ENCODE peak calls at places on chromosome 13, in seven cellular contexts. One of them, this sample, is unnamed. For H3K36me3, the result is how much of the 10 kb centered on the place peaks cover.

GRCh38 chr13:21522130-21522529 is 63.0 kb upstream of the ZDHHC20 start:
- DNase-seq in CD8-positive, alpha-beta T cell: no peak
- DNase-seq in thoracic aorta: no peak
- DNase-seq in fibroblast of lung: no peak
- DNase-seq in GM12878: no peak
- DNase-seq in hepatocyte: no peak
- DNase-seq in A673: no peak
- DNase-seq in this sample: no peak

GRCh38 chr13:32720026-32720425 is 133.8 kb downstream of the PDS5B start:
- DNase-seq in CD8-positive, alpha-beta T cell: no peak
- DNase-seq in thoracic aorta: no peak
- DNase-seq in fibroblast of lung: no peak
- DNase-seq in GM12878: no peak
- DNase-seq in hepatocyte: no peak
- DNase-seq in A673: peak
- DNase-seq in this sample: peak

GRCh38 chr13:32897296-32897695 is 118.9 kb upstream of the KL start:
- DNase-seq in CD8-positive, alpha-beta T cell: no peak
- DNase-seq in thoracic aorta: no peak
- DNase-seq in fibroblast of lung: peak
- DNase-seq in GM12878: no peak
- DNase-seq in hepatocyte: no peak
- DNase-seq in A673: no peak
- DNase-seq in this sample: no peak

GRCh38 chr13:78603240-78603947 is at the start of gene POU4F1:
- DNase-seq in CD8-positive, alpha-beta T cell: peak
- DNase-seq in thoracic aorta: no peak
- DNase-seq in fibroblast of lung: peak
- DNase-seq in GM12878: peak
- DNase-seq in hepatocyte: peak
- DNase-seq in A673: peak
- DNase-seq in this sample: peak

GRCh38 chr13:20501139-20501538 is 24.5 kb downstream of the CRYL1 start:
- DNase-seq in CD8-positive, alpha-beta T cell: no peak
- DNase-seq in thoracic aorta: no peak
- DNase-seq in fibroblast of lung: no peak
- DNase-seq in GM12878: no peak
- DNase-seq in hepatocyte: no peak
- DNase-seq in A673: no peak
- DNase-seq in this sample: no peak

GRCh38 chr13:70249332-70250064 is 141.2 kb upstream of the KLHL1 start:
- DNase-seq in CD8-positive, alpha-beta T cell: no peak
- DNase-seq in thoracic aorta: no peak
- DNase-seq in fibroblast of lung: peak
- DNase-seq in GM12878: no peak
- DNase-seq in hepatocyte: peak
- DNase-seq in A673: no peak
- DNase-seq in this sample: peak

GRCh38 chr13:52945348-52945747 is 83.3 kb upstream of the OLFM4 start:
- DNase-seq in CD8-positive, alpha-beta T cell: no peak
- DNase-seq in thoracic aorta: no peak
- DNase-seq in fibroblast of lung: no peak
- DNase-seq in GM12878: no peak
- DNase-seq in hepatocyte: no peak
- DNase-seq in A673: no peak
- DNase-seq in this sample: no peak

GRCh38 chr13:50357586-50358118 is 342.4 kb downstream of the KCNRG start:
- DNase-seq in CD8-positive, alpha-beta T cell: no peak
- DNase-seq in thoracic aorta: no peak
- DNase-seq in fibroblast of lung: peak
- DNase-seq in GM12878: no peak
- DNase-seq in hepatocyte: peak
- DNase-seq in A673: no peak
- DNase-seq in this sample: peak

GRCh38 chr13:20193142-20193923 is 595 bp upstream of the GJB2 start:
- DNase-seq in CD8-positive, alpha-beta T cell: no peak
- DNase-seq in thoracic aorta: no peak
- DNase-seq in fibroblast of lung: no peak
- DNase-seq in GM12878: no peak
- DNase-seq in hepatocyte: no peak
- DNase-seq in A673: peak
- DNase-seq in this sample: no peak

GRCh38 chr13:109665781-109666249 is 120.6 kb downstream of the IRS2 start:
- DNase-seq in CD8-positive, alpha-beta T cell: no peak
- DNase-seq in thoracic aorta: no peak
- DNase-seq in fibroblast of lung: no peak
- DNase-seq in GM12878: no peak
- DNase-seq in hepatocyte: no peak
- DNase-seq in A673: no peak
- DNase-seq in this sample: no peak

GRCh38 chr13:97359181-97360057 is 74.5 kb upstream of the RAP2A start:
- DNase-seq in CD8-positive, alpha-beta T cell: peak
- DNase-seq in thoracic aorta: no peak
- DNase-seq in fibroblast of lung: peak
- DNase-seq in GM12878: no peak
- DNase-seq in hepatocyte: peak
- DNase-seq in A673: peak
- DNase-seq in this sample: peak

GRCh38 chr13:35714588-35714987 is 238.1 kb upstream of the MAB21L1 start:
- DNase-seq in CD8-positive, alpha-beta T cell: no peak
- DNase-seq in thoracic aorta: no peak
- DNase-seq in fibroblast of lung: no peak
- DNase-seq in GM12878: no peak
- DNase-seq in hepatocyte: no peak
- DNase-seq in A673: no peak
- DNase-seq in this sample: no peak

GRCh38 chr13:50081106-50081898 is 66.1 kb downstream of the KCNRG start:
- DNase-seq in CD8-positive, alpha-beta T cell: peak
- DNase-seq in thoracic aorta: no peak
- DNase-seq in fibroblast of lung: no peak
- DNase-seq in GM12878: no peak
- DNase-seq in hepatocyte: peak
- DNase-seq in A673: peak
- DNase-seq in this sample: peak

GRCh38 chr13:41310963-41311606 is at the start of gene NAA16:
- DNase-seq in CD8-positive, alpha-beta T cell: peak
- DNase-seq in thoracic aorta: peak
- DNase-seq in fibroblast of lung: peak
- DNase-seq in GM12878: peak
- DNase-seq in hepatocyte: peak
- DNase-seq in A673: peak
- DNase-seq in this sample: peak

GRCh38 chr13:29908411-29908810 is 58.0 kb upstream of the UBL3 start:
- DNase-seq in CD8-positive, alpha-beta T cell: no peak
- DNase-seq in thoracic aorta: no peak
- DNase-seq in fibroblast of lung: peak
- DNase-seq in GM12878: no peak
- DNase-seq in hepatocyte: no peak
- DNase-seq in A673: no peak
- DNase-seq in this sample: peak

GRCh38 chr13:51330741-51331140 is 8.8 kb upstream of the SERPINE3 start:
- DNase-seq in CD8-positive, alpha-beta T cell: no peak
- DNase-seq in thoracic aorta: no peak
- DNase-seq in fibroblast of lung: peak
- DNase-seq in GM12878: peak
- DNase-seq in hepatocyte: no peak
- DNase-seq in A673: no peak
- DNase-seq in this sample: no peak

GRCh38 chr13:32938907-32939306 is 77.3 kb upstream of the KL start:
- DNase-seq in CD8-positive, alpha-beta T cell: no peak
- DNase-seq in thoracic aorta: no peak
- DNase-seq in fibroblast of lung: peak
- DNase-seq in GM12878: no peak
- DNase-seq in hepatocyte: no peak
- DNase-seq in A673: peak
- DNase-seq in this sample: peak

GRCh38 chr13:30847697-30848307 is 58.3 kb upstream of the MEDAG start:
- DNase-seq in CD8-positive, alpha-beta T cell: no peak
- DNase-seq in thoracic aorta: peak
- DNase-seq in fibroblast of lung: peak
- DNase-seq in GM12878: peak
- DNase-seq in hepatocyte: peak
- DNase-seq in A673: peak
- DNase-seq in this sample: no peak

GRCh38 chr13:47991859-47992258 is 9.2 kb downstream of the SUCLA2 start:
- DNase-seq in CD8-positive, alpha-beta T cell: no peak
- DNase-seq in thoracic aorta: no peak
- DNase-seq in fibroblast of lung: no peak
- DNase-seq in GM12878: no peak
- DNase-seq in hepatocyte: no peak
- DNase-seq in A673: no peak
- DNase-seq in this sample: no peak

GRCh38 chr13:30848332-30849027 is 57.6 kb upstream of the MEDAG start:
- DNase-seq in CD8-positive, alpha-beta T cell: no peak
- DNase-seq in thoracic aorta: no peak
- DNase-seq in fibroblast of lung: no peak
- DNase-seq in GM12878: no peak
- DNase-seq in hepatocyte: no peak
- DNase-seq in A673: no peak
- DNase-seq in this sample: no peak

GRCh38 chr13:50610238-50610637 is 233.3 kb downstream of the DLEU7 start:
- DNase-seq in CD8-positive, alpha-beta T cell: no peak
- DNase-seq in thoracic aorta: no peak
- DNase-seq in fibroblast of lung: no peak
- DNase-seq in GM12878: no peak
- DNase-seq in hepatocyte: no peak
- DNase-seq in A673: no peak
- DNase-seq in this sample: no peak

DNA sequence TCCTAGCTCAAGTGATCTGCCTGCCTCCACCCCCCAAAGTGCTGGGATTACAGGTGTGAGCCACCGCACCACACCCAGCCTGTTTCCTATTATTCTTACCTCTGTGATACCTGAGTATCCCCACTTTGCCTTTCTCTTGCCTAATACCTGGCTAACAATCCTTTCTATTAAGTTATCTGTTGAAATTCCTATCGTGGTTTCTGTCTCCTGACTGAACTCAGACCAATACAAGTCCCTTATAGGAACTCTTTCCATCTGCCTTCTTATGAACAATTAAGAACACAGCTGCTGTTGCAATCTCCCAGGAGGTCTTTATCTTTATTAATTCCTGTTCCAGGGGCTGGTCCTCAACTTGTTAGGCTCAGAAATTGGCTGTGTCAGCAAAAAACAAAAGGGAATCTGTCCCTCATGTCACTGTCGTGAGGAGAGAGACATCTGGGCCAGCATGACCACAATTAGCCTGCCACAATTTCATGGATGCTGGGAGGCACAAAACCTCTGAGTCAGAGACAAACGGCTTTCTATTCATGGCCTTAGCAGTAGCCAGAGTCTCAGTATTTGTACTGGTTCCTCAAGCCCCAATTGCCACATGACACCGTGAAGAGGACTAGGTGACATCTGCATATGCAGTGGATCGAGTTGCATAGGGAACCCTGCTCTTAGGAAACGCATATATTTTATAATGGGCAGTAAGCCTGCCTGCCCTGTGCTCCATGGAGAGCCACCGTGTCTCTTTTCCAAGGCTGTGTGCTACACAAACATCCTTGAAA is 58.2 kb downstream of the NUFIP1 start:
- DNase-seq in CD8-positive, alpha-beta T cell: no peak
- DNase-seq in thoracic aorta: no peak
- DNase-seq in fibroblast of lung: peak
- DNase-seq in GM12878: no peak
- DNase-seq in hepatocyte: no peak
- DNase-seq in A673: peak
- DNase-seq in this sample: peak
- H3K27ac ChIP-seq in CD8-positive, alpha-beta T cell: no peak
- H3K27ac ChIP-seq in thoracic aorta: peak
- H3K27ac ChIP-seq in fibroblast of lung: no peak
- H3K27ac ChIP-seq in GM12878: no peak
- H3K27ac ChIP-seq in hepatocyte: no peak
- H3K27ac ChIP-seq in A673: no peak
- H3K27ac ChIP-seq in this sample: no peak

DNA sequence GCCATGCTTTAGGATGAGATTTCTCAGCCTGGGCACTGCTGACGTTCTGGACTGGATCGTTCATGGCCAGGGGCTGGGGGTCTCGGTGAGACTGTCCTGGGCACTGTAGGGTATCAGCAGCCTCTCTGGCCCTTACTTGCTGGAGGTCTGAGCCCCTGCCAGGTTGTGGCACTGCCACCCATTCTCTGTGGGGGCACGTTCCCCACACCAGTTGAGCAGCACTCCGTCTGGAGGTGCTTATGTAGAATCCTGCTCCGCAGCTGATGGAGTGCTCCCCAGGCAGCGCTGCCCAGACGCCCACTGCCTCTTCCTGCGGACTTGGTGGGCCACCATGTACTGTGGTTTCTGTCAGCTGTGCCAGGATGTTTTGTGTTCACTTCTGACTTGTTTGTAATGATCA is 41.2 kb upstream of the TEX29 start:
- DNase-seq in CD8-positive, alpha-beta T cell: no peak
- DNase-seq in thoracic aorta: no peak
- DNase-seq in fibroblast of lung: no peak
- DNase-seq in GM12878: no peak
- DNase-seq in hepatocyte: no peak
- DNase-seq in A673: no peak
- DNase-seq in this sample: no peak
- H3K36me3 ChIP-seq in CD8-positive, alpha-beta T cell: half or more
- H3K36me3 ChIP-seq in thoracic aorta: under half
- H3K36me3 ChIP-seq in fibroblast of lung: under half
- H3K36me3 ChIP-seq in GM12878: under half
- H3K36me3 ChIP-seq in hepatocyte: under half
- H3K36me3 ChIP-seq in A673: under half
- H3K36me3 ChIP-seq in this sample: under half

GRCh38 chr13:59176775-59177174 is 987.0 kb downstream of the DIAPH3 start:
- DNase-seq in CD8-positive, alpha-beta T cell: no peak
- DNase-seq in thoracic aorta: no peak
- DNase-seq in fibroblast of lung: no peak
- DNase-seq in GM12878: no peak
- DNase-seq in hepatocyte: no peak
- DNase-seq in A673: peak
- DNase-seq in this sample: no peak
- TF ChIP-seq CTCF in CD8-positive, alpha-beta T cell: no peak
- TF ChIP-seq CTCF in thoracic aorta: no peak
- TF ChIP-seq CTCF in fibroblast of lung: no peak
- TF ChIP-seq CTCF in GM12878: peak
- TF ChIP-seq CTCF in hepatocyte: no peak
- TF ChIP-seq CTCF in A673: peak
- TF ChIP-seq CTCF in this sample: no peak

DNA sequence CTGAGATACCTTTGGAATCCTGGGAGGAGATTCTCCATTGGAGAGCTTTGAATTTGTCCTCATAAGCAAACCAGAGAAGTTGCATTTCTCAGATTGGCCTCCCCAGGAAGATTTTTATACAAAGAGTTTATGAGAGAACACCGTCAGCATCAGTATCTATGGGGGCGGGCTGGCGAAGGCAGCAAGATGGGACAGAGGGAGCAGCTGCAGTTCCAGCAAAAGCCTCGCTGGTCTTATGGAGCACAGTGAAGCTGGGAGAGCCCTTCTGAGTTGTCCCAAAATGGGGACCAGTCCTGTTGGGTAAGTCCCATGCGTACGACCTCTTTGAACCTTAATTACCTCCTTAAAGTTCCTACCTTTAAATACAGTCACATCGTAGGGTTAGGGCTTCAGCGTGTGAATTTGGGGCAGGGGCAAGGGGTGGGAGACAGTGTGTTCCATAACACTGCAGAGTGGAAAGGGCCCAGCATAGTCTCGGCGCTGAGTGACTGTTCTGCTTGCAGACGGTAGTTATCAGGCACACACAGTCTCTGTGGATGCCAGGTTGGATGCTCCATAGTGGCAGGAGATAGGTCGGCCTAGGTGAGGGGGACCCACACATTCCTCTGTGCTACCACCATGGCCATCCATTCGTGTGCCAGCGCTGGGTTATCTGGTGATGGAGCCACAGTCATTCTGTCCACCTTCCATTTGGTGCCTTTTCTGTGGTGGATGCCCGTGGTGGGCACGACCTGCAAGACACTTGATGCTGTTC is 34.9 kb upstream of the GPR183 start:
- DNase-seq in CD8-positive, alpha-beta T cell: no peak
- DNase-seq in thoracic aorta: no peak
- DNase-seq in fibroblast of lung: no peak
- DNase-seq in GM12878: no peak
- DNase-seq in hepatocyte: no peak
- DNase-seq in A673: no peak
- DNase-seq in this sample: no peak
- H3K27ac ChIP-seq in CD8-positive, alpha-beta T cell: no peak
- H3K27ac ChIP-seq in thoracic aorta: no peak
- H3K27ac ChIP-seq in fibroblast of lung: no peak
- H3K27ac ChIP-seq in GM12878: no peak
- H3K27ac ChIP-seq in hepatocyte: no peak
- H3K27ac ChIP-seq in A673: no peak
- H3K27ac ChIP-seq in this sample: no peak